ENCODE peak calls at places on chromosomes 5 and 9, in seven cellular contexts. M, Z, R, O, C, G and E are unnamed samples.

GRCh38 chr5:127960126-127960744 is 123.3 kb upstream of the SLC12A2 start:
- DNase-seq in M (no peak), Z (no peak), R (no peak), O (no peak), C (no peak), G (no peak), E (no peak)

GRCh38 chr9:35646583-35647265 is 4.0 kb downstream of the SIT1 start:
- DNase-seq in M (peak), Z (peak), R (peak), O (peak), C (peak), G (peak), E (peak)

GRCh38 chr5:132396589-132397001 is 27.1 kb downstream of the SLC22A5 start:
- DNase-seq in M (no peak), Z (no peak), R (peak), O (no peak), C (no peak), G (no peak), E (no peak)

GRCh38 chr5:173761182-173761521 is 127.0 kb upstream of the CPEB4 start:
- DNase-seq in M (no peak), Z (no peak), R (no peak), O (no peak), C (no peak), G (no peak), E (no peak)

GRCh38 chr5:78776637-78777036 is 128.1 kb upstream of the LHFPL2 start:
- DNase-seq in M (no peak), Z (no peak), R (no peak), O (no peak), C (no peak), G (no peak), E (no peak)

GRCh38 chr5:174356536-174356935 is 311.0 kb downstream of the NSG2 start:
- DNase-seq in M (no peak), Z (no peak), R (no peak), O (no peak), C (no peak), G (no peak), E (no peak)

GRCh38 chr5:110063640-110064592 is 374.2 kb downstream of the MAN2A1 start:
- DNase-seq in M (no peak), Z (no peak), R (no peak), O (no peak), C (no peak), G (no peak), E (no peak)

GRCh38 chr9:96150324-96151023 is 151.5 kb downstream of the HSD17B3 start:
- DNase-seq in M (no peak), Z (no peak), R (no peak), O (no peak), C (no peak), G (no peak), E (no peak)

GRCh38 chr5:178281321-178281720 is 48.7 kb upstream of the PHYKPL start:
- DNase-seq in M (no peak), Z (peak), R (no peak), O (no peak), C (no peak), G (no peak), E (no peak)

GRCh38 chr9:126113756-126114408 is 212.7 kb upstream of the MVB12B start:
- DNase-seq in M (no peak), Z (no peak), R (no peak), O (no peak), C (no peak), G (no peak), E (no peak)

GRCh38 chr5:156595132-156595787 is 254.8 kb upstream of the PPP1R2B start:
- DNase-seq in M (peak), Z (no peak), R (no peak), O (peak), C (peak), G (no peak), E (no peak)

GRCh38 chr9:110623462-110624025 is 44.0 kb upstream of the SVEP1 start:
- DNase-seq in M (peak), Z (no peak), R (no peak), O (no peak), C (no peak), G (no peak), E (peak)

GRCh38 chr5:126972062-126972895 is 58.1 kb downstream of the MARCHF3 start:
- DNase-seq in M (no peak), Z (no peak), R (no peak), O (no peak), C (no peak), G (no peak), E (no peak)

GRCh38 chr5:113331201-113331551 is 103.6 kb downstream of the TSSK1B start:
- DNase-seq in M (no peak), Z (no peak), R (no peak), O (no peak), C (peak), G (no peak), E (no peak)

GRCh38 chr5:172778223-172778814 is 7.3 kb upstream of the DUSP1 start:
- DNase-seq in M (no peak), Z (peak), R (no peak), O (peak), C (peak), G (no peak), E (no peak)

GRCh38 chr9:120480707-120481106 is 99.3 kb downstream of the CDK5RAP2 start:
- DNase-seq in M (no peak), Z (no peak), R (no peak), O (no peak), C (peak), G (no peak), E (no peak)

GRCh38 chr9:93064392-93065124 is 6.1 kb downstream of the SUSD3 start:
- DNase-seq in M (peak), Z (no peak), R (peak), O (no peak), C (no peak), G (peak), E (no peak)
- H3K27ac ChIP-seq in M (no peak), Z (no peak), R (peak), O (peak), C (no peak), G (peak), E (no peak)

GRCh38 chr9:73155389-73155788 is 3.7 kb downstream of the ANXA1 start:
- DNase-seq in M (no peak), Z (no peak), R (no peak), O (no peak), C (no peak), G (no peak), E (no peak)

GRCh38 chr9:73153793-73154227 is 2.1 kb downstream of the ANXA1 start:
- DNase-seq in M (no peak), Z (no peak), R (no peak), O (no peak), C (no peak), G (no peak), E (no peak)

GRCh38 chr9:73155968-73156592 is 4.4 kb downstream of the ANXA1 start:
- DNase-seq in M (no peak), Z (no peak), R (no peak), O (no peak), C (no peak), G (no peak), E (no peak)

GRCh38 chr9:73154271-73154670 is 2.6 kb downstream of the ANXA1 start:
- DNase-seq in M (no peak), Z (no peak), R (no peak), O (no peak), C (no peak), G (no peak), E (no peak)

GRCh38 chr9:73154760-73155159 is 3.1 kb downstream of the ANXA1 start:
- DNase-seq in M (no peak), Z (no peak), R (no peak), O (no peak), C (no peak), G (no peak), E (no peak)
- H3K27ac ChIP-seq in M (no peak), Z (peak), R (peak), O (peak), C (peak), G (peak), E (no peak)

GRCh38 chr5:32001284-32001683 is 172.8 kb downstream of the GOLPH3 start:
- DNase-seq in M (no peak), Z (no peak), R (no peak), O (no peak), C (no peak), G (no peak), E (no peak)
- H3K27ac ChIP-seq in M (no peak), Z (no peak), R (no peak), O (no peak), C (no peak), G (no peak), E (no peak)

GRCh38 chr9:101352892-101353462 is 31.8 kb downstream of the BAAT start:
- DNase-seq in M (no peak), Z (no peak), R (no peak), O (no peak), C (no peak), G (no peak), E (no peak)
- H3K27ac ChIP-seq in M (no peak), Z (no peak), R (no peak), O (no peak), C (no peak), G (no peak), E (no peak)